ENCODE peak calls at places on chromosomes 7 and 10, in seven cellular contexts. G, N, B, S, W, D and Y are unnamed samples.

GRCh38 chr10:119450606-119451304 is 91.8 kb downstream of the RGS10 start:
- DNase-seq in D (no peak), B (no peak), G (peak), N (no peak), W (no peak), S (no peak), Y (no peak)

GRCh38 chr7:105245398-105246099 is 143.2 kb downstream of the SRPK2 start:
- DNase-seq in N (peak), S (no peak), B (no peak), D (no peak), G (peak), W (no peak), Y (no peak)

GRCh38 chr10:53063805-53064204 is 291.2 kb upstream of the MBL2 start:
- DNase-seq in B (no peak), W (no peak), G (no peak), S (no peak), N (no peak), D (no peak), Y (no peak)

GRCh38 chr7:37342665-37343471 is 105.8 kb downstream of the ELMO1 start:
- DNase-seq in G (no peak), N (peak), D (no peak), B (no peak), W (no peak), S (no peak), Y (no peak)

GRCh38 chr10:43640603-43641002 is 8.1 kb downstream of the ZNF32 start:
- DNase-seq in D (no peak), G (no peak), S (no peak), N (no peak), B (no peak), W (no peak), Y (no peak)

GRCh38 chr10:9010093-9010492 is 955.6 kb downstream of the GATA3 start:
- DNase-seq in W (no peak), G (no peak), S (no peak), B (no peak), D (no peak), N (no peak), Y (peak)

GRCh38 chr10:47057471-47057870 is 146.2 kb downstream of the PTPN20 start:
- DNase-seq in W (no peak), B (no peak), G (no peak), N (no peak), D (no peak), S (no peak), Y (no peak)

GRCh38 chr7:121521681-121522405 is 125.7 kb upstream of the FAM3C start:
- DNase-seq in W (no peak), D (no peak), B (no peak), N (no peak), G (no peak), S (no peak), Y (no peak)